ENCODE peak calls at places on chromosomes 1 and 21, in five cellular contexts. B is choroid plexus epithelial cell, N is fibroblast of lung, S is ovary, C is heart right ventricle. Y is an unnamed sample.

GRCh38 chr1:68317543-68317942 is 85.2 kb upstream of the WLS start:
- DNase-seq in B (no peak), N (no peak), S (no peak), C (no peak), Y (no peak)

GRCh38 chr21:39472211-39472610 is 20.4 kb downstream of the SH3BGR start:
- DNase-seq in B (no peak), N (no peak), S (no peak), C (no peak), Y (no peak)

GRCh38 chr1:93827128-93827527 is 51.9 kb downstream of the DNTTIP2 start:
- DNase-seq in B (no peak), N (no peak), S (no peak), C (no peak), Y (no peak)

GRCh38 chr1:15153842-15154479 is 414 bp downstream of the TMEM51 start:
- DNase-seq in B (peak; percentile 62), N (peak; percentile 59), S (peak; percentile 89), C (peak; percentile 71), Y (peak; percentile 74)

GRCh38 chr1:106678661-106679060 is 377.8 kb upstream of the PRMT6 start:
- DNase-seq in B (no peak), N (no peak), S (no peak), C (no peak), Y (no peak)

GRCh38 chr1:183349201-183349711 is 68.9 kb downstream of the NMNAT2 start:
- DNase-seq in B (peak; percentile 46), N (peak; percentile 19), S (no peak), C (no peak), Y (no peak)

GRCh38 chr1:155698382-155699038 is 9.6 kb downstream of the DAP3 start:
- DNase-seq in B (peak; percentile 40), N (peak; percentile 15), S (no peak), C (no peak), Y (no peak)

GRCh38 chr1:161706116-161706482 is 930 bp upstream of the FCRLA start:
- DNase-seq in B (no peak), N (no peak), S (no peak), C (no peak), Y (no peak)

GRCh38 chr1:227766015-227766634 is 30.9 kb downstream of the SNAP47 start:
- DNase-seq in B (peak; percentile 18), N (no peak), S (no peak), C (no peak), Y (no peak)

GRCh38 chr1:201945157-201945556 is 1.2 kb downstream of the LMOD1 start:
- DNase-seq in B (no peak), N (no peak), S (no peak), C (no peak), Y (no peak)

GRCh38 chr1:201944639-201945038 is 1.7 kb downstream of the LMOD1 start:
- DNase-seq in B (no peak), N (no peak), S (no peak), C (no peak), Y (no peak)

GRCh38 chr1:201947697-201948008 is 1.3 kb upstream of the LMOD1 start:
- DNase-seq in B (no peak), N (no peak), S (no peak), C (no peak), Y (no peak)

GRCh38 chr1:201946224-201946908 is at the start of gene LMOD1:
- DNase-seq in B (peak; percentile 93), N (peak; percentile 93), S (peak; percentile 93), C (peak; percentile 81), Y (peak; percentile 83)

GRCh38 chr1:201945863-201946223 is 505 bp downstream of the LMOD1 start:
- DNase-seq in B (no peak), N (no peak), S (no peak), C (no peak), Y (no peak)
- H3K4me3 ChIP-seq in B (peak overlapping the region; percentile 50), N (peak overlapping the region; percentile 39), S (peak overlapping the region; percentile 75), C (peak overlapping the region; percentile 62), Y (peak overlapping the region; percentile 37)

GRCh38 chr1:147811273-147811672 is 50.9 kb upstream of the GJA5 start:
- DNase-seq in B (no peak), N (no peak), S (no peak), C (peak; percentile 16), Y (peak; percentile 27)

GRCh38 chr1:147812799-147813198 is 52.4 kb upstream of the GJA5 start:
- DNase-seq in B (peak; percentile 22), N (no peak), S (no peak), C (no peak), Y (no peak)

GRCh38 chr1:147811751-147812150 is 51.3 kb upstream of the GJA5 start:
- DNase-seq in B (no peak), N (no peak), S (no peak), C (no peak), Y (no peak)

GRCh38 chr1:147820898-147821297 is 60.5 kb upstream of the GJA5 start:
- DNase-seq in B (no peak), N (no peak), S (no peak), C (no peak), Y (no peak)

GRCh38 chr1:147815503-147815902 is 55.1 kb upstream of the GJA5 start:
- DNase-seq in B (no peak), N (no peak), S (no peak), C (no peak), Y (no peak)
- TF ChIP-seq CTCF in B (peak; percentile 12), N (no peak), S (no peak), C (peak; percentile 9), Y (no peak)

DNA sequence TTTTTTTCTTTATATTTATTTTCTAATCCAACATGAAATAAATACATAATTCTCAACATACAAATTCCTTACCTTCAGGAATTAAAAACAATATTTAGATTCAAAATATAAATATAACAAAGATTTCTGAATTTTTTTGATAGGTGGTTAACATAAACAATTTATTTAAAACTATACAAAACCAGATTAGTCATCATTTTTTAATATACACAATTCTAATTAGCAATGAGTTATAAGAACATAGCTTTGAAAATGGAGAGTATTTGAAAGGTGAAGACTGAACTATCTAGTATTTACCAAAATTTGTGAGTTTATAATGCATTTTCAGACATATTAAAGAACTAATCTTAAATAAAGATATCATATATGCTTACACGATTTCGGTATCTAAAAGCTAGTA is 37.5 kb downstream of the TPR start:
- DNase-seq in B (no peak), N (no peak), S (no peak), C (no peak), Y (no peak)
- H3K4me3 ChIP-seq in B (no peak overlapping the region), N (no peak overlapping the region), S (no peak overlapping the region), C (no peak overlapping the region), Y (no peak overlapping the region)

GRCh38 chr1:205420938-205421337 is 918 bp downstream of the LEMD1 start:
- DNase-seq in B (no peak), N (no peak), S (no peak), C (no peak), Y (no peak)

GRCh38 chr1:205424881-205425635 is 3.2 kb upstream of the LEMD1 start:
- DNase-seq in B (no peak), N (no peak), S (no peak), C (no peak), Y (no peak)

GRCh38 chr1:205423814-205424399 is 2.1 kb upstream of the LEMD1 start:
- DNase-seq in B (no peak), N (no peak), S (no peak), C (no peak), Y (no peak)

GRCh38 chr1:205421728-205422127 is at the start of gene LEMD1:
- DNase-seq in B (no peak), N (no peak), S (no peak), C (no peak), Y (no peak)

DNA sequence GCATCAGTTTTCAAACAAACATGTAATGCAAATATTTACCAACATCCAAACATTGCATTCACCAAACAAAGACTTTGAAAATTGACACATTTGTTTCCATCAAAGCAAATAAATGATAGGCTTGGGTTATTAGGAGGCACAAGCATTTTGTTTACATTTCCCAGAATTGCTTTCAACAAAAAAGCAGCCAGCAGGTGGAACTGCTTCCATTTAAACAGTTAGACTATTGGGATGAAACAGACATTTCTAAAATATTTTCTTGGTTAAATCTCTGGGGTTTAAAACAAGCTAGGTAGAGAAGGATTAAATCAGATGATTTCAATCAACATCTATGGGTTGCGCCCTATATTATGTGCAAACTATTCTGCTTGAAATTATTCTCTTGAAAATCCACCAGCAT is 1.4 kb upstream of the LEMD1 start:
- DNase-seq in B (no peak), N (no peak), S (no peak), C (no peak), Y (no peak)
- TF ChIP-seq CTCF in B (no peak), N (no peak), S (no peak), C (peak; percentile 41), Y (no peak)

GRCh38 chr1:109393602-109394233 is 4.0 kb downstream of the SORT1 start:
- DNase-seq in B (no peak), N (no peak), S (no peak), C (no peak), Y (no peak)

GRCh38 chr1:109394591-109395281 is 3.0 kb downstream of the SORT1 start:
- DNase-seq in B (no peak), N (no peak), S (no peak), C (no peak), Y (no peak)

GRCh38 chr1:109392037-109392787 is 5.5 kb downstream of the SORT1 start:
- DNase-seq in B (peak; percentile 62), N (peak; percentile 51), S (no peak), C (peak; percentile 30), Y (no peak)

GRCh38 chr1:109391626-109392025 is 6.1 kb downstream of the SORT1 start:
- DNase-seq in B (no peak), N (no peak), S (no peak), C (no peak), Y (no peak)

GRCh38 chr1:109392788-109393580 is 4.7 kb downstream of the SORT1 start:
- DNase-seq in B (peak; percentile 86), N (peak; percentile 97), S (no peak), C (peak; percentile 71), Y (peak; percentile 70)
- H3K4me3 ChIP-seq in B (peak overlapping the region; percentile 27), N (no peak overlapping the region), S (no peak overlapping the region), C (peak overlapping the region; percentile 42), Y (peak overlapping the region; percentile 21)

Y was measured in left lung.